ENCODE peak calls at places on chromosomes 6 and 20, in six cellular contexts. N is left ventricle myocardium inferior, R is cardiac muscle cell, J is AG10803, Q is hepatocyte, T is transverse colon. L is an unnamed sample.

GRCh38 chr6:14921170-14921569 is 324.7 kb upstream of the JARID2 start:
- DNase-seq in R (no peak), Q (no peak), T (peak; percentile 44), N (peak; percentile 69), J (no peak), L (no peak)

GRCh38 chr6:43254138-43254817 is 11.0 kb downstream of the TTBK1 start:
- DNase-seq in Q (no peak), J (peak; percentile 25), T (no peak), N (no peak), R (no peak), L (no peak)

GRCh38 chr6:33914519-33915120 is 110.8 kb upstream of the MLN start:
- DNase-seq in R (no peak), J (no peak), N (no peak), Q (no peak), T (peak; percentile 29), L (no peak)

GRCh38 chr20:47464380-47465101 is 37.1 kb upstream of the NCOA3 start:
- DNase-seq in R (no peak), N (peak; percentile 61), T (peak; percentile 50), Q (peak; percentile 93), J (peak; percentile 98), L (peak; percentile 96)

GRCh38 chr6:3915076-3915791 is 66.1 kb downstream of the FAM50B start:
- DNase-seq in N (no peak), T (no peak), R (no peak), J (no peak), Q (no peak), L (no peak)

GRCh38 chr6:42281570-42281969 is 63.9 kb upstream of the MRPS10 start:
- DNase-seq in R (no peak), T (peak; percentile 21), J (no peak), N (no peak), Q (no peak), L (no peak)

GRCh38 chr20:46634528-46634927 is 16.7 kb downstream of the SLC13A3 start:
- DNase-seq in R (no peak), J (no peak), N (no peak), T (no peak), Q (no peak), L (no peak)

GRCh38 chr6:35036828-35037095 is 104.4 kb downstream of the TCP11 start:
- DNase-seq in R (no peak), T (no peak), Q (no peak), N (no peak), J (no peak), L (no peak)

GRCh38 chr6:2760882-2761842 is 4.0 kb upstream of the WRNIP1 start:
- DNase-seq in R (no peak), T (no peak), N (no peak), J (no peak), Q (no peak), L (no peak)

GRCh38 chr20:47999166-47999565 is 213.9 kb upstream of the SULF2 start:
- DNase-seq in N (no peak), J (peak; percentile 43), T (no peak), R (no peak), Q (no peak), L (no peak)

GRCh38 chr20:58452667-58453255 is 62.4 kb downstream of the APCDD1L start:
- DNase-seq in R (no peak), N (no peak), J (no peak), Q (no peak), T (no peak), L (no peak)

GRCh38 chr20:51760905-51761544 is 7.2 kb downstream of the ATP9A start:
- DNase-seq in J (no peak), Q (no peak), T (no peak), N (no peak), R (no peak), L (no peak)

GRCh38 chr20:49854190-49854875 is 41.7 kb downstream of the SLC9A8 start:
- DNase-seq in J (no peak), Q (no peak), R (no peak), N (no peak), T (no peak), L (no peak)

GRCh38 chr20:51541189-51542032 is 1.1 kb downstream of the NFATC2 start:
- DNase-seq in Q (peak; percentile 83), T (peak; percentile 76), N (peak; percentile 74), R (peak; percentile 95), J (peak; percentile 78), L (no peak)

GRCh38 chr6:102641426-102641825 is 1247.9 kb downstream of the GRIK2 start:
- DNase-seq in R (no peak), T (no peak), N (no peak), J (no peak), Q (no peak), L (no peak)

GRCh38 chr6:56299916-56300315 is 52.5 kb upstream of the COL21A1 start:
- DNase-seq in J (no peak), R (no peak), N (no peak), Q (no peak), T (no peak), L (no peak)

GRCh38 chr6:32204268-32204715 is 11.8 kb upstream of the GPSM3 start:
- DNase-seq in N (no peak), J (no peak), R (no peak), T (no peak), Q (no peak), L (no peak)

GRCh38 chr6:131685266-131685780 is 15.9 kb downstream of the OR2A4 start:
- DNase-seq in R (no peak), Q (no peak), T (no peak), J (no peak), N (no peak), L (no peak)

GRCh38 chr20:48170625-48171024 is 385.3 kb upstream of the SULF2 start:
- DNase-seq in Q (no peak), N (no peak), J (no peak), R (no peak), T (no peak), L (no peak)

GRCh38 chr6:46637145-46637544 is 15.5 kb downstream of the CYP39A1 start:
- DNase-seq in R (no peak), Q (peak; percentile 11), T (no peak), J (peak; percentile 89), N (no peak), L (no peak)

GRCh38 chr6:1792989-1793388 is 183.3 kb downstream of the FOXC1 start:
- DNase-seq in Q (no peak), T (peak; percentile 19), J (no peak), R (peak; percentile 28), N (no peak), L (no peak)

GRCh38 chr20:3751664-3752385 is 15.7 kb downstream of the ADISSP start:
- DNase-seq in R (peak; percentile 58), Q (peak; percentile 63), J (no peak), T (peak; percentile 68), N (peak; percentile 70), L (no peak)

GRCh38 chr20:54004397-54004940 is 65.9 kb downstream of the BCAS1 start:
- DNase-seq in J (no peak), Q (no peak), N (no peak), R (no peak), T (no peak), L (no peak)

GRCh38 chr6:143276436-143276835 is 174.1 kb downstream of the ADAT2 start:
- DNase-seq in J (no peak), Q (no peak), T (no peak), N (no peak), R (no peak), L (no peak)

DNA sequence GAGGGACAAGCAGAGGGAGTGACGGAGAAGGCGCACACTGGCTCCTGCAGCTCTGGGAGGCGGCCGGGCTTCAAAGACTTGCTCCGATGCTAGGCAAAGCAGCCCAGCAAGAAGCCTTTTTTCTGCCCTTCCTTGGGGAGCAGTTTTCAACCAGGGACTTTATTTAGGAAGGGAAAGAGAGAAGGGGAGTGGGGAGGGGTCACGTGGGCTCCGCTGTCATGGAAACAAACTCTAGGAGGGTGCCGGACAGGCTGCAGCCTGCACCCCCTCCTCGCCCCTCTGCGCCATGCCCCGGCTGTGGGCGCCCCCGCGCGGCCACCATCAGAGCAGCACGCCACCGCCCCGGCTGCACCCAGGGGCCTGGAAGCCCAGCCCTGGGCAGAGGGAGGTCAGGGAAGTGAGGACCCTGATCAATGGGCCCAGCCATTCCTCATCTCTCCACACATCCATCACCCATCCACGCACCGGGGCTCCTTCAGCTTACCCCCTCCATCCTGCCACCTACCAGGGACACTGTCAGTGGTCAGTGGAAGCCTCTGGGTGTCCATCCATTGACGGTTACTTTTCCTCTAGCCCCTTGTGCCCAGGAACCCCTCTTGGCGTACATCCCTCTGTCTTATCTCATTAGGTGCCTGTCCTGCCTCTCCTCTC is 66.6 kb upstream of the CCDC167 start:
- DNase-seq in T (peak; percentile 54), J (no peak), N (peak; percentile 47), Q (peak; percentile 68), R (peak; percentile 83), L (no peak)
- H3K4me3 ChIP-seq in T (no peak overlapping the region), J (peak overlapping the region; percentile 49), N (peak overlapping the region; percentile 61), Q (peak overlapping the region; percentile 12), R (peak overlapping the region; percentile 28), L (no peak overlapping the region)

DNA sequence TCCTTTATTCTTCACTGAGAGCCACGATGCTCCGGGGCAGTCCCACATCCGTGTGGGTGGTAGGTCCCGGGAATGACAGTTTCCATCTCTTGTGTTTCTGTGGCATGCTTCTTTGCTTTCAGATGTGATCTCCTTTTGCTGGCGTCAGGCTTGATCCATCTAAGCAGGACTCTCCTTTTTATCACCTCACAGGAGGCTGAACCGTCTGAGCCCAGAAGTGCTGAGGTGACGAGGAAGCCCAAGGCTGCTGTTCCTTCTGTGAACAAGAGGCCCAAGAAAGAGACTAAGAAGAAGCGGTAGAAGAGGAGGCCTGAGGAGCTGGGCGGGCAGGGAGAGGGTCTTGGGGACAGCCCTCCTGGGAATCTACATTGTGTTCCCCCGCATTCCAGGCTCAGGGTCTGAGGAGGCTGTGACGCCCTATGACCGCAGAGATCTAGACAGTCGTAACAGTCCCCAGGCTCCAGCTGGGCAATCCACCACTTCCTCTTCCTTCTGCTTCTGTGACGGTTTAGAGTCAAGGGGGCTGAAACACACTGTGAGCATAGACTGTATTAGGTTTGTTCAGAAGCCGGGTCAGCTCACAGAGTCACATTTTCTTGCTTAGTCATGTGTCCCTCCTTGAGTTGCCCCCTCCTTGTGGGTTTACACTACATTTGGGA is 26.8 kb downstream of the MANBAL start:
- DNase-seq in Q (no peak), R (no peak), J (no peak), T (peak; percentile 45), N (no peak), L (no peak)
- TF ChIP-seq CTCF in Q (no peak), R (no peak), J (no peak), T (no peak), N (no peak), L (no peak)

DNA sequence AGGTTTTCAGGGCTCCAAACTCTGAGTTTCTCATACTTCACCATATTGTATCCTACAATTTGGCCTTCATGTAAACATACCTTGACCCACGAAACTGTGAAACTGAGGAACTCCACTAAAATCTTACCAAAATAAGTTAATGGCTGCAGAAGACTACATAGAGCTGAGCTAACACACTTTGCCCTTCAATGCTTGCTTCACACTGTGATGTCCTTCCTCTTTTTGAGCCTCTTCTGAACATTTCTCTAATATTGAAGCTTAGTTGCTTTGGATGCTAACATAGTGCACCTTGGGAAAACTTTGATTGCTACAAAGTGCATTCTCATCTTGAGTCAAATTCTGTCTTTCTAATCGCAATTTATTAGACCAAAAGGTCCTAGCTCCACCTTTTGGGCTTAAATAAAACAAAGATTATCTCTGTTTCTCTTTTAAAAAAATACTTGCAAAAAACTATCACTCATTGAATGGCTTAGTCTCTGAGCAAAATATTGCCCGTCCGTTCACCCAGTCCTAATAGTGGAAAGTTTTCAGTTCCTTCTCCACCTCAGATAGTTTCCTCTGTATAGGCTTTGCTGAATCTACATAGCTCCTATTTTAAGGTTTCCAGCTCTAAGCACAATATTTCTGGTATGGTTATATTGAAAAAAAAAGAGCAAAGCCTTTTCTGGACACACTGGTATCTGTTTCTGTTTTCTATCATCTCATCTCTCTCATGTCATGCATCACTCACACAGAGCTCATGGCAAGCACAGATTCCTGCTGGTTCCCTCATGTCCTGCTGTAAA is 494.6 kb downstream of the RFPL4B start:
- DNase-seq in R (no peak), J (no peak), Q (no peak), N (no peak), T (no peak), L (no peak)
- H3K4me3 ChIP-seq in R (no peak overlapping the region), J (no peak overlapping the region), Q (no peak overlapping the region), N (no peak overlapping the region), T (no peak overlapping the region), L (no peak overlapping the region)

GRCh38 chr6:36514554-36515456 is 32.5 kb downstream of the STK38 start:
- DNase-seq in Q (peak; percentile 50), R (no peak), N (no peak), J (no peak), T (peak; percentile 70), L (no peak)
- TF ChIP-seq CTCF in Q (no peak), R (no peak), N (no peak), J (no peak), T (no peak), L (no peak)

L was measured in LNCaP clone FGC.